ENCODE peak calls at places on chromosomes 4 and X, in seven cellular contexts. One of them, this sample, is unnamed.

GRCh38 chr4:184824776-184825393 is 883 bp downstream of the ACSL1 start:
- DNase-seq in astrocyte: no peak
- DNase-seq in astrocyte of the spinal cord: peak
- DNase-seq in transverse colon: no peak
- DNase-seq in kidney: peak
- DNase-seq in endothelial cell of umbilical vein: peak
- DNase-seq in AG04450: no peak
- DNase-seq in this sample: no peak

GRCh38 chr4:106603471-106603870 is 234.9 kb upstream of the GIMD1 start:
- DNase-seq in astrocyte: no peak
- DNase-seq in astrocyte of the spinal cord: no peak
- DNase-seq in transverse colon: no peak
- DNase-seq in kidney: no peak
- DNase-seq in endothelial cell of umbilical vein: no peak
- DNase-seq in AG04450: no peak
- DNase-seq in this sample: no peak

GRCh38 chrX:153941331-153942252 is 2.9 kb downstream of the RENBP start:
- DNase-seq in astrocyte: no peak
- DNase-seq in astrocyte of the spinal cord: no peak
- DNase-seq in transverse colon: no peak
- DNase-seq in kidney: no peak
- DNase-seq in endothelial cell of umbilical vein: no peak
- DNase-seq in AG04450: no peak
- DNase-seq in this sample: no peak

GRCh38 chrX:19303216-19303880 is 40.4 kb upstream of the PDHA1 start:
- DNase-seq in astrocyte: peak
- DNase-seq in astrocyte of the spinal cord: peak
- DNase-seq in transverse colon: no peak
- DNase-seq in kidney: no peak
- DNase-seq in endothelial cell of umbilical vein: no peak
- DNase-seq in AG04450: no peak
- DNase-seq in this sample: no peak

GRCh38 chrX:67700607-67701006 is 156.8 kb downstream of the AR start:
- DNase-seq in astrocyte: no peak
- DNase-seq in astrocyte of the spinal cord: no peak
- DNase-seq in transverse colon: no peak
- DNase-seq in kidney: no peak
- DNase-seq in endothelial cell of umbilical vein: no peak
- DNase-seq in AG04450: no peak
- DNase-seq in this sample: no peak

GRCh38 chrX:129781134-129782014 is 1.6 kb downstream of the SASH3 start:
- DNase-seq in astrocyte: no peak
- DNase-seq in astrocyte of the spinal cord: no peak
- DNase-seq in transverse colon: peak
- DNase-seq in kidney: peak
- DNase-seq in endothelial cell of umbilical vein: no peak
- DNase-seq in AG04450: no peak
- DNase-seq in this sample: no peak

GRCh38 chr4:2247128-2248043 is 5.5 kb upstream of the HAUS3 start:
- DNase-seq in astrocyte: no peak
- DNase-seq in astrocyte of the spinal cord: no peak
- DNase-seq in transverse colon: no peak
- DNase-seq in kidney: peak
- DNase-seq in endothelial cell of umbilical vein: no peak
- DNase-seq in AG04450: no peak
- DNase-seq in this sample: peak

GRCh38 chr4:147014946-147015345 is 69.3 kb upstream of the TTC29 start:
- DNase-seq in astrocyte: no peak
- DNase-seq in astrocyte of the spinal cord: no peak
- DNase-seq in transverse colon: no peak
- DNase-seq in kidney: no peak
- DNase-seq in endothelial cell of umbilical vein: no peak
- DNase-seq in AG04450: no peak
- DNase-seq in this sample: no peak

GRCh38 chr4:156662921-156663320 is 308.7 kb downstream of the PDGFC start:
- DNase-seq in astrocyte: peak
- DNase-seq in astrocyte of the spinal cord: no peak
- DNase-seq in transverse colon: no peak
- DNase-seq in kidney: no peak
- DNase-seq in endothelial cell of umbilical vein: no peak
- DNase-seq in AG04450: no peak
- DNase-seq in this sample: no peak

GRCh38 chr4:101790521-101791188 is at the start of gene BANK1:
- DNase-seq in astrocyte: no peak
- DNase-seq in astrocyte of the spinal cord: peak
- DNase-seq in transverse colon: peak
- DNase-seq in kidney: peak
- DNase-seq in endothelial cell of umbilical vein: peak
- DNase-seq in AG04450: no peak
- DNase-seq in this sample: no peak

GRCh38 chr4:174136013-174136412 is 147.5 kb downstream of the FBXO8 start:
- DNase-seq in astrocyte: no peak
- DNase-seq in astrocyte of the spinal cord: peak
- DNase-seq in transverse colon: no peak
- DNase-seq in kidney: no peak
- DNase-seq in endothelial cell of umbilical vein: no peak
- DNase-seq in AG04450: no peak
- DNase-seq in this sample: no peak

GRCh38 chr4:88659061-88659889 is 38.4 kb downstream of the NAP1L5 start:
- DNase-seq in astrocyte: peak
- DNase-seq in astrocyte of the spinal cord: peak
- DNase-seq in transverse colon: peak
- DNase-seq in kidney: no peak
- DNase-seq in endothelial cell of umbilical vein: peak
- DNase-seq in AG04450: peak
- DNase-seq in this sample: no peak

GRCh38 chr4:36332023-36332781 is 50.8 kb downstream of the DTHD1 start:
- DNase-seq in astrocyte: peak
- DNase-seq in astrocyte of the spinal cord: no peak
- DNase-seq in transverse colon: no peak
- DNase-seq in kidney: no peak
- DNase-seq in endothelial cell of umbilical vein: no peak
- DNase-seq in AG04450: no peak
- DNase-seq in this sample: no peak

GRCh38 chr4:127188847-127189246 is 443.9 kb upstream of the INTU start:
- DNase-seq in astrocyte: peak
- DNase-seq in astrocyte of the spinal cord: peak
- DNase-seq in transverse colon: no peak
- DNase-seq in kidney: no peak
- DNase-seq in endothelial cell of umbilical vein: no peak
- DNase-seq in AG04450: no peak
- DNase-seq in this sample: no peak

GRCh38 chrX:143240658-143241057 is 214.9 kb downstream of the SPANXN4 start:
- DNase-seq in astrocyte: no peak
- DNase-seq in astrocyte of the spinal cord: no peak
- DNase-seq in transverse colon: no peak
- DNase-seq in kidney: no peak
- DNase-seq in endothelial cell of umbilical vein: no peak
- DNase-seq in AG04450: no peak
- DNase-seq in this sample: no peak

GRCh38 chrX:115357316-115357715 is 67.8 kb downstream of the LUZP4 start:
- DNase-seq in astrocyte: peak
- DNase-seq in astrocyte of the spinal cord: no peak
- DNase-seq in transverse colon: no peak
- DNase-seq in kidney: no peak
- DNase-seq in endothelial cell of umbilical vein: no peak
- DNase-seq in AG04450: no peak
- DNase-seq in this sample: no peak

GRCh38 chr4:142817442-142817841 is 28.7 kb downstream of the INPP4B start:
- DNase-seq in astrocyte: peak
- DNase-seq in astrocyte of the spinal cord: peak
- DNase-seq in transverse colon: no peak
- DNase-seq in kidney: no peak
- DNase-seq in endothelial cell of umbilical vein: no peak
- DNase-seq in AG04450: peak
- DNase-seq in this sample: no peak

GRCh38 chr4:5256416-5256815 is 205.1 kb downstream of the STK32B start:
- DNase-seq in astrocyte: no peak
- DNase-seq in astrocyte of the spinal cord: no peak
- DNase-seq in transverse colon: no peak
- DNase-seq in kidney: no peak
- DNase-seq in endothelial cell of umbilical vein: no peak
- DNase-seq in AG04450: no peak
- DNase-seq in this sample: no peak

GRCh38 chr4:7753271-7753670 is 186.4 kb downstream of the AFAP1 start:
- DNase-seq in astrocyte: peak
- DNase-seq in astrocyte of the spinal cord: no peak
- DNase-seq in transverse colon: no peak
- DNase-seq in kidney: peak
- DNase-seq in endothelial cell of umbilical vein: no peak
- DNase-seq in AG04450: no peak
- DNase-seq in this sample: no peak

GRCh38 chr4:2934077-2934812 is 29.0 kb downstream of the NOP14 start:
- DNase-seq in astrocyte: peak
- DNase-seq in astrocyte of the spinal cord: peak
- DNase-seq in transverse colon: peak
- DNase-seq in kidney: peak
- DNase-seq in endothelial cell of umbilical vein: peak
- DNase-seq in AG04450: no peak
- DNase-seq in this sample: peak

GRCh38 chrX:148459343-148459742 is 41.1 kb upstream of the AFF2 start:
- DNase-seq in astrocyte: no peak
- DNase-seq in astrocyte of the spinal cord: no peak
- DNase-seq in transverse colon: no peak
- DNase-seq in kidney: no peak
- DNase-seq in endothelial cell of umbilical vein: no peak
- DNase-seq in AG04450: no peak
- DNase-seq in this sample: no peak

GRCh38 chrX:116499780-116500179 is 37.0 kb upstream of the CT83 start:
- DNase-seq in astrocyte: no peak
- DNase-seq in astrocyte of the spinal cord: no peak
- DNase-seq in transverse colon: no peak
- DNase-seq in kidney: no peak
- DNase-seq in endothelial cell of umbilical vein: no peak
- DNase-seq in AG04450: no peak
- DNase-seq in this sample: no peak

GRCh38 chrX:44908838-44909237 is 35.9 kb downstream of the KDM6A start:
- DNase-seq in astrocyte: no peak
- DNase-seq in astrocyte of the spinal cord: no peak
- DNase-seq in transverse colon: no peak
- DNase-seq in kidney: no peak
- DNase-seq in endothelial cell of umbilical vein: no peak
- DNase-seq in AG04450: no peak
- DNase-seq in this sample: no peak

GRCh38 chr4:3010998-3011397 is 47.6 kb downstream of the GRK4 start:
- DNase-seq in astrocyte: peak
- DNase-seq in astrocyte of the spinal cord: peak
- DNase-seq in transverse colon: no peak
- DNase-seq in kidney: no peak
- DNase-seq in endothelial cell of umbilical vein: no peak
- DNase-seq in AG04450: peak
- DNase-seq in this sample: no peak

GRCh38 chrX:41655631-41656030 is 33.1 kb upstream of the GPR34 start:
- DNase-seq in astrocyte: peak
- DNase-seq in astrocyte of the spinal cord: no peak
- DNase-seq in transverse colon: no peak
- DNase-seq in kidney: no peak
- DNase-seq in endothelial cell of umbilical vein: no peak
- DNase-seq in AG04450: no peak
- DNase-seq in this sample: no peak

GRCh38 chrX:103918050-103918449 is 44.4 kb upstream of the TMSB15B start:
- DNase-seq in astrocyte: peak
- DNase-seq in astrocyte of the spinal cord: peak
- DNase-seq in transverse colon: peak
- DNase-seq in kidney: no peak
- DNase-seq in endothelial cell of umbilical vein: peak
- DNase-seq in AG04450: no peak
- DNase-seq in this sample: no peak
- TF ChIP-seq CTCF in astrocyte: peak
- TF ChIP-seq CTCF in astrocyte of the spinal cord: peak
- TF ChIP-seq CTCF in transverse colon: peak
- TF ChIP-seq CTCF in kidney: peak
- TF ChIP-seq CTCF in endothelial cell of umbilical vein: peak
- TF ChIP-seq CTCF in AG04450: peak
- TF ChIP-seq CTCF in this sample: peak

DNA sequence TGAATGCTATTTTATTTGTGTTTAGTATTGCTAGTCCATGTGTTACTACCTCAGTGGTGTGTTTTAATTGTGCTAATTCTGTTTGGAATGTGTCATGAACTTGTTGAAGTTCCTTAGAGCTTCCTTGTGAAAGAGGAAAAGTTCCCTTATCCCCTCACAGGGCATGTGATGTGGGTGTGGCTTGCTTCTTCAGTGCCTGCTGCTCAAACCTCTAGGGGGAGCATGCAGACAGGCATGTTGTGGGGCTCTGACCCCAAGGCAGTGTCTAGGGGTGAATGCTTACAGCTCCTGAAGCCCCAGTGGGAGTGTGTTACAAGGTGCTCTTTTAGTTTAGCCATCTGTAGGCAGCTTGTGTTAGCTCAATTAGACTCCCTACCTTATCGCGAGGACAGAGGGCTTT is 86.5 kb downstream of the MAGED4 start:
- DNase-seq in astrocyte: no peak
- DNase-seq in astrocyte of the spinal cord: no peak
- DNase-seq in transverse colon: no peak
- DNase-seq in kidney: no peak
- DNase-seq in endothelial cell of umbilical vein: no peak
- DNase-seq in AG04450: no peak
- DNase-seq in this sample: no peak
- TF ChIP-seq CTCF in astrocyte: no peak
- TF ChIP-seq CTCF in astrocyte of the spinal cord: peak
- TF ChIP-seq CTCF in transverse colon: no peak
- TF ChIP-seq CTCF in kidney: no peak
- TF ChIP-seq CTCF in endothelial cell of umbilical vein: no peak
- TF ChIP-seq CTCF in AG04450: peak
- TF ChIP-seq CTCF in this sample: no peak

GRCh38 chr4:154569584-154569983 is 6.8 kb downstream of the FGB start:
- DNase-seq in astrocyte: no peak
- DNase-seq in astrocyte of the spinal cord: no peak
- DNase-seq in transverse colon: no peak
- DNase-seq in kidney: no peak
- DNase-seq in endothelial cell of umbilical vein: no peak
- DNase-seq in AG04450: no peak
- DNase-seq in this sample: no peak

GRCh38 chr4:154569028-154569427 is 6.2 kb downstream of the FGB start:
- DNase-seq in astrocyte: no peak
- DNase-seq in astrocyte of the spinal cord: no peak
- DNase-seq in transverse colon: no peak
- DNase-seq in kidney: no peak
- DNase-seq in endothelial cell of umbilical vein: no peak
- DNase-seq in AG04450: no peak
- DNase-seq in this sample: no peak

GRCh38 chr4:154577324-154577723 is 13.2 kb downstream of the FGA start:
- DNase-seq in astrocyte: no peak
- DNase-seq in astrocyte of the spinal cord: no peak
- DNase-seq in transverse colon: no peak
- DNase-seq in kidney: no peak
- DNase-seq in endothelial cell of umbilical vein: no peak
- DNase-seq in AG04450: no peak
- DNase-seq in this sample: no peak

GRCh38 chr4:154578919-154579318 is 11.6 kb downstream of the FGA start:
- DNase-seq in astrocyte: peak
- DNase-seq in astrocyte of the spinal cord: no peak
- DNase-seq in transverse colon: no peak
- DNase-seq in kidney: no peak
- DNase-seq in endothelial cell of umbilical vein: no peak
- DNase-seq in AG04450: no peak
- DNase-seq in this sample: no peak

GRCh38 chr4:154574311-154574710 is 11.5 kb downstream of the FGB start:
- DNase-seq in astrocyte: no peak
- DNase-seq in astrocyte of the spinal cord: no peak
- DNase-seq in transverse colon: no peak
- DNase-seq in kidney: no peak
- DNase-seq in endothelial cell of umbilical vein: no peak
- DNase-seq in AG04450: no peak
- DNase-seq in this sample: no peak
- TF ChIP-seq CTCF in astrocyte: no peak
- TF ChIP-seq CTCF in astrocyte of the spinal cord: no peak
- TF ChIP-seq CTCF in transverse colon: no peak
- TF ChIP-seq CTCF in kidney: no peak
- TF ChIP-seq CTCF in endothelial cell of umbilical vein: no peak
- TF ChIP-seq CTCF in AG04450: no peak
- TF ChIP-seq CTCF in this sample: no peak

GRCh38 chr4:151455212-151455611 is 46.2 kb downstream of the FHIP1A start:
- DNase-seq in astrocyte: no peak
- DNase-seq in astrocyte of the spinal cord: no peak
- DNase-seq in transverse colon: peak
- DNase-seq in kidney: no peak
- DNase-seq in endothelial cell of umbilical vein: no peak
- DNase-seq in AG04450: no peak
- DNase-seq in this sample: no peak
- TF ChIP-seq CTCF in astrocyte: no peak
- TF ChIP-seq CTCF in astrocyte of the spinal cord: no peak
- TF ChIP-seq CTCF in transverse colon: peak
- TF ChIP-seq CTCF in kidney: no peak
- TF ChIP-seq CTCF in endothelial cell of umbilical vein: no peak
- TF ChIP-seq CTCF in AG04450: no peak
- TF ChIP-seq CTCF in this sample: no peak